ENCODE peak calls at places on chromosomes 11 and 22, in four cellular contexts. C, T, J and M are unnamed samples.

GRCh38 chr22:22684605-22685561 is 40.5 kb downstream of the GGTLC2 start:
- DNase-seq in J (no peak), C (no peak), T (no peak), M (peak; percentile 47)

GRCh38 chr11:110431212-110432073 is 1.7 kb downstream of the FDX1 start:
- DNase-seq in J (no peak), C (no peak), T (peak; percentile 25), M (peak; percentile 39)

GRCh38 chr11:128457874-128458273 is 129.5 kb downstream of the ETS1 start:
- DNase-seq in T (no peak), J (no peak), C (no peak), M (no peak)

GRCh38 chr22:28411125-28411524 is 268.5 kb downstream of the TTC28 start:
- DNase-seq in C (no peak), T (no peak), J (no peak), M (no peak)

GRCh38 chr11:66115638-66116410 is 45.8 kb downstream of the PACS1 start:
- DNase-seq in J (no peak), T (no peak), C (no peak), M (no peak)

GRCh38 chr11:1873048-1873812 is 18.5 kb downstream of the PRR33 start:
- DNase-seq in J (peak; percentile 32), T (peak; percentile 64), C (no peak), M (peak; percentile 81)

GRCh38 chr11:44680982-44681597 is 45.7 kb upstream of the TSPAN18 start:
- DNase-seq in T (peak; percentile 60), J (no peak), C (peak; percentile 39), M (peak; percentile 46)

GRCh38 chr11:22192642-22193347 is at the start of gene ANO5:
- DNase-seq in C (no peak), T (no peak), J (peak; percentile 78), M (no peak)

GRCh38 chr11:129143335-129143734 is 48.8 kb downstream of the ARHGAP32 start:
- DNase-seq in C (no peak), T (peak; percentile 100), J (peak; percentile 51), M (peak; percentile 100)

GRCh38 chr22:27278986-27279385 is 522.6 kb downstream of the MN1 start:
- DNase-seq in T (peak; percentile 18), C (no peak), J (no peak), M (no peak)

GRCh38 chr11:105208038-105208437 is 68.5 kb upstream of the CARD18 start:
- DNase-seq in J (no peak), T (no peak), C (no peak), M (no peak)

GRCh38 chr11:123740787-123741158 is 687 bp downstream of the ZNF202 start:
- DNase-seq in J (no peak), T (peak; percentile 8), C (no peak), M (peak; percentile 2)

GRCh38 chr11:92838655-92839334 is 130.7 kb upstream of the MTNR1B start:
- DNase-seq in C (no peak), J (no peak), T (no peak), M (peak; percentile 38)

GRCh38 chr11:123000721-123001120 is 19.1 kb upstream of the BSX start:
- DNase-seq in T (no peak), J (no peak), C (no peak), M (no peak)

GRCh38 chr22:23066200-23067022 is 3.9 kb upstream of the GNAZ start:
- DNase-seq in J (peak; percentile 2), C (no peak), T (no peak), M (no peak)

GRCh38 chr11:3367221-3367620 is 11.7 kb downstream of the ZNF195 start:
- DNase-seq in C (no peak), T (no peak), J (no peak), M (no peak)

GRCh38 chr11:11843233-11843632 is 1.5 kb downstream of the USP47 start:
- DNase-seq in T (peak; percentile 87), C (no peak), J (no peak), M (peak; percentile 90)

GRCh38 chr22:19802881-19803735 is 42.5 kb downstream of the TBX1 start:
- DNase-seq in T (no peak), C (no peak), J (no peak), M (no peak)

GRCh38 chr11:31875861-31876625 is 64.9 kb upstream of the PAX6 start:
- DNase-seq in T (no peak), C (no peak), J (no peak), M (no peak)

GRCh38 chr11:360326-361280 is 8.7 kb upstream of the B4GALNT4 start:
- DNase-seq in J (no peak), C (no peak), T (no peak), M (no peak)

GRCh38 chr22:26406118-26406517 is 22.9 kb upstream of the ASPHD2 start:
- DNase-seq in C (no peak), T (no peak), J (no peak), M (peak; percentile 65)

GRCh38 chr22:48827904-48828555 is 999.6 kb downstream of the BRD1 start:
- DNase-seq in J (no peak), T (no peak), C (no peak), M (no peak)

GRCh38 chr22:36332623-36333331 is 55.0 kb downstream of the MYH9 start:
- DNase-seq in J (no peak), C (no peak), T (peak; percentile 96), M (no peak)

GRCh38 chr11:118275184-118275583 is 11.1 kb upstream of the MPZL2 start:
- DNase-seq in T (peak; percentile 90), J (no peak), C (no peak), M (no peak)

GRCh38 chr22:42895087-42895486 is 38.0 kb upstream of the ARFGAP3 start:
- DNase-seq in C (no peak), J (no peak), T (no peak), M (no peak)

GRCh38 chr22:38272373-38273134 is at the start of gene TMEM184B:
- DNase-seq in T (peak; percentile 67), J (peak; percentile 84), C (peak; percentile 77), M (peak; percentile 66)

GRCh38 chr11:107457205-107457557 is 444 bp downstream of the CWF19L2 start:
- DNase-seq in J (no peak), C (no peak), T (no peak), M (peak; percentile 15)

GRCh38 chr11:118295834-118296454 is 8.6 kb upstream of the CD3E start:
- DNase-seq in J (no peak), C (peak; percentile 22), T (peak; percentile 74), M (peak; percentile 15)

GRCh38 chr22:22616636-22617035 is 27.8 kb upstream of the GGTLC2 start:
- DNase-seq in J (no peak), C (no peak), T (peak; percentile 38), M (no peak)

GRCh38 chr11:27179334-27179733 is 138.7 kb downstream of the BBOX1 start:
- DNase-seq in C (no peak), J (no peak), T (no peak), M (no peak)

GRCh38 chr11:116199182-116199581 is 573.6 kb downstream of the BUD13 start:
- DNase-seq in T (no peak), J (peak; percentile 61), C (no peak), M (no peak)

GRCh38 chr11:70372076-70372475 is 26.3 kb upstream of the CTTN start:
- DNase-seq in C (no peak), T (no peak), J (no peak), M (no peak)

GRCh38 chr11:80441821-80442220 is 1001.0 kb upstream of the TENM4 start:
- DNase-seq in C (no peak), T (peak; percentile 74), J (no peak), M (peak; percentile 28)

GRCh38 chr11:63769719-63770443 is 1.3 kb upstream of the ZFTA start:
- DNase-seq in T (no peak), C (no peak), J (peak; percentile 13), M (no peak)

GRCh38 chr11:90392692-90393091 is 169.8 kb upstream of the CHORDC1 start:
- DNase-seq in C (no peak), T (no peak), J (no peak), M (no peak)

DNA sequence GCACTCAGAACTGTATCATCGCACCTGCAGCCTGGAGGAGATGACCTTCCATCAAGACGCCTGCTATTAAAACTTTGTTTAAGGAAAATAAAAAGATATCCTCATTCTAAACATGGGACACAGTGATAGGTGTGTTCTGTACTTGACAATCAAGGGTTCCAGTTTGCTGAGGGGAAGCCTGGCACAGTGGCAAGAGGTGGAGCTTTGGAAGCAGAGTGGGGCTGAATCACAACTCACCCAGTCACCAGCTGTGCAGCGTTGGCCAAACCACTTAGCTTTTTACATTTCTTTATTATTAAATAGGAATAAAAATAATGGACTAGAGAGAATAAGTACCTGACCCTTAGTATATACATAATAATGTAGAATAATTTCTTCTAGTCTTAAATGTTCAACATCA is 220.7 kb downstream of the TENM4 start:
- DNase-seq in C (no peak), T (peak; percentile 32), J (no peak), M (no peak)
- H3K27ac ChIP-seq in C (no peak overlapping the region), T (no peak overlapping the region), J (no peak overlapping the region), M (no peak overlapping the region)

DNA sequence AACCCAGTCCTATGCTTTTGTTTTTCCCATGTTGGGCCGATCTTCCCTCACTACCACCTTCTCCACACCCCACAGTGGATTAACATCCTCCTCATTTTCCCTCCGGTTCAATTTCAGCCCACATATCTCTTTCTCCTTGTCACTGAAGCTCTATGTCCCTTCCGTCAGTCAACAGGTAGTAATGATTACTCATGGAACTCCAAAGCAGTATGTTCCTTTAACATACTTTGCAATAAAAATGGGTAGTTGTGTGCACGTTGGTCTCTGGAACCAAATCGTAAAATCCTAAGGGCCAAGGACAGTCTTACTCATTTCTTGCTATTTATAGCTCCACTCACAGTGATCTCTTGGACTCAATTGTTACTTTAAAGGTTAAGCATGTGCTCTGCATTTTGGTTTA is 20.2 kb downstream of the AMOTL1 start:
- DNase-seq in J (no peak), T (peak; percentile 27), C (no peak), M (no peak)
- H3K4me3 ChIP-seq in J (no peak overlapping the region), T (no peak overlapping the region), C (no peak overlapping the region), M (no peak overlapping the region)

GRCh38 chr11:41714101-41714500 is 254.6 kb upstream of the LRRC4C start:
- DNase-seq in T (no peak), J (no peak), C (no peak), M (no peak)
- H3K27me3 ChIP-seq in T (no peaks in the 10 kb centered on the region), J (no peaks in the 10 kb centered on the region), C (no peaks in the 10 kb centered on the region), M (no peaks in the 10 kb centered on the region)

GRCh38 chr11:46679252-46680163 is 20.9 kb downstream of the ARHGAP1 start:
- DNase-seq in J (no peak), T (no peak), C (no peak), M (no peak)

GRCh38 chr11:46680815-46681214 is 19.6 kb downstream of the ARHGAP1 start:
- DNase-seq in T (no peak), C (no peak), J (no peak), M (no peak)

GRCh38 chr11:46680164-46680760 is 20.2 kb downstream of the ARHGAP1 start:
- DNase-seq in J (no peak), T (no peak), C (no peak), M (no peak)

GRCh38 chr11:46682773-46683752 is 17.4 kb downstream of the ARHGAP1 start:
- DNase-seq in T (peak; percentile 48), J (no peak), C (no peak), M (no peak)

DNA sequence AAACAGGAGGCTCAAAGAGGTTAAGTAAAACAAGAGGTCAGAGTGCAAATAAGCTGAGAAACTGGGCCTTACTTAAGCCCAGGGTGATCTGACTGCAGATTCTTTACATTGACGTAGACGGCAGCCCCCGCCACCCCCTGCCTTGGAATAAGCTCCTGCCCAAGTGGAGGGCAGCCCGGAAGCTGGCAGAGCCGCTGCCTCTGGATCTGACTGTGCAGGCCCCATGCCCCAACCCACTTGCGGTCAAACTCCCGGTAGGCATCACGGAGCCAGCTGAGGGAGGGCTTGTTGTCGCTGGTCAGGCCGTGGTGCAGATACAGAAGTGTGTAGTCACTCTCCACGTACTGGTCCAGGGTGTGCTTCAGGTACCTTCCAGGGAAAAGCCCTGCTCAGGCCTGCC is 18.6 kb downstream of the ARHGAP1 start:
- DNase-seq in J (no peak), T (no peak), C (no peak), M (no peak)
- H3K27ac ChIP-seq in J (peak overlapping the region; percentile 6), T (no peak overlapping the region), C (no peak overlapping the region), M (no peak overlapping the region)